ENCODE peak calls at places on chromosome 14, in ten cellular contexts. One of them, this sample, is unnamed.
A peak's percentile ranks its signal among the peaks of the same experiment; 100 is the strongest.

GRCh38 chr14:104594310-104595046 is 10.1 kb downstream of the TMEM179 start:
- DNase-seq in HT1080: no peak
- DNase-seq in B cell: no peak
- DNase-seq in epithelial cell of esophagus: no peak
- DNase-seq in stimulated activated CD8-positive, alpha-beta memory T cell treated with anti-CD3 and anti-CD28 coated beads, Interleukin-12 subunit alpha, Interleukin-12 subunit beta, amount 100 ng/mL, for 4 hours: no peak
- DNase-seq in AG04450: no peak
- DNase-seq in NCI-H748 treated with DMSO at 0.1 percent for 48 hours: no peak
- DNase-seq in EL: no peak
- DNase-seq in HS-5: no peak
- DNase-seq in activated CD4-positive, alpha-beta T cell treated with anti-CD3 and anti-CD28 coated beads for 48 hours: no peak
- DNase-seq in this sample: no peak

GRCh38 chr14:62117010-62117717 is 354.9 kb downstream of the SNAPC1 start:
- DNase-seq in HT1080: no peak
- DNase-seq in B cell: peak; percentile 77
- DNase-seq in epithelial cell of esophagus: peak; percentile 57
- DNase-seq in stimulated activated CD8-positive, alpha-beta memory T cell treated with anti-CD3 and anti-CD28 coated beads, Interleukin-12 subunit alpha, Interleukin-12 subunit beta, amount 100 ng/mL, for 4 hours: peak; percentile 32
- DNase-seq in AG04450: peak; percentile 58
- DNase-seq in NCI-H748 treated with DMSO at 0.1 percent for 48 hours: peak; percentile 90
- DNase-seq in EL: peak; percentile 80
- DNase-seq in HS-5: peak; percentile 13
- DNase-seq in activated CD4-positive, alpha-beta T cell treated with anti-CD3 and anti-CD28 coated beads for 48 hours: peak; percentile 80
- DNase-seq in this sample: peak; percentile 80

GRCh38 chr14:61774861-61775260 is 12.6 kb downstream of the SNAPC1 start:
- DNase-seq in HT1080: no peak
- DNase-seq in B cell: no peak
- DNase-seq in epithelial cell of esophagus: no peak
- DNase-seq in stimulated activated CD8-positive, alpha-beta memory T cell treated with anti-CD3 and anti-CD28 coated beads, Interleukin-12 subunit alpha, Interleukin-12 subunit beta, amount 100 ng/mL, for 4 hours: no peak
- DNase-seq in AG04450: no peak
- DNase-seq in NCI-H748 treated with DMSO at 0.1 percent for 48 hours: no peak
- DNase-seq in EL: no peak
- DNase-seq in HS-5: no peak
- DNase-seq in activated CD4-positive, alpha-beta T cell treated with anti-CD3 and anti-CD28 coated beads for 48 hours: no peak
- DNase-seq in this sample: no peak

GRCh38 chr14:24079521-24080141 is 8.3 kb downstream of the CPNE6 start:
- DNase-seq in HT1080: no peak
- DNase-seq in B cell: no peak
- DNase-seq in epithelial cell of esophagus: no peak
- DNase-seq in stimulated activated CD8-positive, alpha-beta memory T cell treated with anti-CD3 and anti-CD28 coated beads, Interleukin-12 subunit alpha, Interleukin-12 subunit beta, amount 100 ng/mL, for 4 hours: no peak
- DNase-seq in AG04450: no peak
- DNase-seq in NCI-H748 treated with DMSO at 0.1 percent for 48 hours: no peak
- DNase-seq in EL: no peak
- DNase-seq in HS-5: no peak
- DNase-seq in activated CD4-positive, alpha-beta T cell treated with anti-CD3 and anti-CD28 coated beads for 48 hours: no peak
- DNase-seq in this sample: no peak

GRCh38 chr14:44942436-44942835 is 19.3 kb downstream of the KLHL28 start:
- DNase-seq in HT1080: no peak
- DNase-seq in B cell: no peak
- DNase-seq in epithelial cell of esophagus: no peak
- DNase-seq in stimulated activated CD8-positive, alpha-beta memory T cell treated with anti-CD3 and anti-CD28 coated beads, Interleukin-12 subunit alpha, Interleukin-12 subunit beta, amount 100 ng/mL, for 4 hours: no peak
- DNase-seq in AG04450: no peak
- DNase-seq in NCI-H748 treated with DMSO at 0.1 percent for 48 hours: no peak
- DNase-seq in EL: no peak
- DNase-seq in HS-5: no peak
- DNase-seq in activated CD4-positive, alpha-beta T cell treated with anti-CD3 and anti-CD28 coated beads for 48 hours: no peak
- DNase-seq in this sample: no peak

GRCh38 chr14:90518941-90519256 is 122.1 kb downstream of the CALM1 start:
- DNase-seq in HT1080: peak; percentile 26
- DNase-seq in B cell: no peak
- DNase-seq in epithelial cell of esophagus: peak; percentile 32
- DNase-seq in stimulated activated CD8-positive, alpha-beta memory T cell treated with anti-CD3 and anti-CD28 coated beads, Interleukin-12 subunit alpha, Interleukin-12 subunit beta, amount 100 ng/mL, for 4 hours: peak; percentile 4
- DNase-seq in AG04450: no peak
- DNase-seq in NCI-H748 treated with DMSO at 0.1 percent for 48 hours: no peak
- DNase-seq in EL: peak; percentile 36
- DNase-seq in HS-5: no peak
- DNase-seq in activated CD4-positive, alpha-beta T cell treated with anti-CD3 and anti-CD28 coated beads for 48 hours: peak; percentile 69
- DNase-seq in this sample: peak; percentile 73

GRCh38 chr14:70708717-70709570 is 67.2 kb downstream of the TTC9 start:
- DNase-seq in HT1080: no peak
- DNase-seq in B cell: no peak
- DNase-seq in epithelial cell of esophagus: no peak
- DNase-seq in stimulated activated CD8-positive, alpha-beta memory T cell treated with anti-CD3 and anti-CD28 coated beads, Interleukin-12 subunit alpha, Interleukin-12 subunit beta, amount 100 ng/mL, for 4 hours: no peak
- DNase-seq in AG04450: no peak
- DNase-seq in NCI-H748 treated with DMSO at 0.1 percent for 48 hours: peak; percentile 67
- DNase-seq in EL: no peak
- DNase-seq in HS-5: no peak
- DNase-seq in activated CD4-positive, alpha-beta T cell treated with anti-CD3 and anti-CD28 coated beads for 48 hours: no peak
- DNase-seq in this sample: no peak

GRCh38 chr14:33938131-33938949 is 12.5 kb downstream of the EGLN3 start:
- DNase-seq in HT1080: no peak
- DNase-seq in B cell: no peak
- DNase-seq in epithelial cell of esophagus: peak; percentile 72
- DNase-seq in stimulated activated CD8-positive, alpha-beta memory T cell treated with anti-CD3 and anti-CD28 coated beads, Interleukin-12 subunit alpha, Interleukin-12 subunit beta, amount 100 ng/mL, for 4 hours: no peak
- DNase-seq in AG04450: no peak
- DNase-seq in NCI-H748 treated with DMSO at 0.1 percent for 48 hours: peak; percentile 94
- DNase-seq in EL: peak; percentile 6
- DNase-seq in HS-5: no peak
- DNase-seq in activated CD4-positive, alpha-beta T cell treated with anti-CD3 and anti-CD28 coated beads for 48 hours: no peak
- DNase-seq in this sample: no peak

GRCh38 chr14:55451398-55451797 is 11.0 kb upstream of the TBPL2 start:
- DNase-seq in HT1080: peak; percentile 83
- DNase-seq in B cell: no peak
- DNase-seq in epithelial cell of esophagus: no peak
- DNase-seq in stimulated activated CD8-positive, alpha-beta memory T cell treated with anti-CD3 and anti-CD28 coated beads, Interleukin-12 subunit alpha, Interleukin-12 subunit beta, amount 100 ng/mL, for 4 hours: no peak
- DNase-seq in AG04450: no peak
- DNase-seq in NCI-H748 treated with DMSO at 0.1 percent for 48 hours: no peak
- DNase-seq in EL: no peak
- DNase-seq in HS-5: no peak
- DNase-seq in activated CD4-positive, alpha-beta T cell treated with anti-CD3 and anti-CD28 coated beads for 48 hours: no peak
- DNase-seq in this sample: no peak

GRCh38 chr14:93959239-93960107 is 16.9 kb downstream of the ASB2 start:
- DNase-seq in HT1080: peak; percentile 99
- DNase-seq in B cell: peak; percentile 87
- DNase-seq in epithelial cell of esophagus: peak; percentile 97
- DNase-seq in stimulated activated CD8-positive, alpha-beta memory T cell treated with anti-CD3 and anti-CD28 coated beads, Interleukin-12 subunit alpha, Interleukin-12 subunit beta, amount 100 ng/mL, for 4 hours: peak; percentile 84
- DNase-seq in AG04450: peak; percentile 73
- DNase-seq in NCI-H748 treated with DMSO at 0.1 percent for 48 hours: no peak
- DNase-seq in EL: peak; percentile 99
- DNase-seq in HS-5: peak; percentile 85
- DNase-seq in activated CD4-positive, alpha-beta T cell treated with anti-CD3 and anti-CD28 coated beads for 48 hours: peak; percentile 97
- DNase-seq in this sample: peak; percentile 96

GRCh38 chr14:62667515-62667914 is 377.7 kb downstream of the KCNH5 start:
- DNase-seq in HT1080: no peak
- DNase-seq in B cell: no peak
- DNase-seq in epithelial cell of esophagus: peak; percentile 9
- DNase-seq in stimulated activated CD8-positive, alpha-beta memory T cell treated with anti-CD3 and anti-CD28 coated beads, Interleukin-12 subunit alpha, Interleukin-12 subunit beta, amount 100 ng/mL, for 4 hours: no peak
- DNase-seq in AG04450: no peak
- DNase-seq in NCI-H748 treated with DMSO at 0.1 percent for 48 hours: no peak
- DNase-seq in EL: no peak
- DNase-seq in HS-5: no peak
- DNase-seq in activated CD4-positive, alpha-beta T cell treated with anti-CD3 and anti-CD28 coated beads for 48 hours: no peak
- DNase-seq in this sample: no peak

GRCh38 chr14:104749111-104749649 is 3.8 kb upstream of the SIVA1 start:
- DNase-seq in HT1080: no peak
- DNase-seq in B cell: no peak
- DNase-seq in epithelial cell of esophagus: peak; percentile 81
- DNase-seq in stimulated activated CD8-positive, alpha-beta memory T cell treated with anti-CD3 and anti-CD28 coated beads, Interleukin-12 subunit alpha, Interleukin-12 subunit beta, amount 100 ng/mL, for 4 hours: no peak
- DNase-seq in AG04450: no peak
- DNase-seq in NCI-H748 treated with DMSO at 0.1 percent for 48 hours: no peak
- DNase-seq in EL: peak; percentile 73
- DNase-seq in HS-5: no peak
- DNase-seq in activated CD4-positive, alpha-beta T cell treated with anti-CD3 and anti-CD28 coated beads for 48 hours: no peak
- DNase-seq in this sample: no peak

GRCh38 chr14:104353221-104353920 is 215.0 kb downstream of the KIF26A start:
- DNase-seq in HT1080: no peak
- DNase-seq in B cell: no peak
- DNase-seq in epithelial cell of esophagus: no peak
- DNase-seq in stimulated activated CD8-positive, alpha-beta memory T cell treated with anti-CD3 and anti-CD28 coated beads, Interleukin-12 subunit alpha, Interleukin-12 subunit beta, amount 100 ng/mL, for 4 hours: no peak
- DNase-seq in AG04450: no peak
- DNase-seq in NCI-H748 treated with DMSO at 0.1 percent for 48 hours: no peak
- DNase-seq in EL: no peak
- DNase-seq in HS-5: no peak
- DNase-seq in activated CD4-positive, alpha-beta T cell treated with anti-CD3 and anti-CD28 coated beads for 48 hours: no peak
- DNase-seq in this sample: peak; percentile 45

GRCh38 chr14:96852823-96853422 is 55.7 kb downstream of the VRK1 start:
- DNase-seq in HT1080: peak; percentile 37
- DNase-seq in B cell: no peak
- DNase-seq in epithelial cell of esophagus: peak; percentile 61
- DNase-seq in stimulated activated CD8-positive, alpha-beta memory T cell treated with anti-CD3 and anti-CD28 coated beads, Interleukin-12 subunit alpha, Interleukin-12 subunit beta, amount 100 ng/mL, for 4 hours: no peak
- DNase-seq in AG04450: peak; percentile 34
- DNase-seq in NCI-H748 treated with DMSO at 0.1 percent for 48 hours: peak; percentile 46
- DNase-seq in EL: peak; percentile 45
- DNase-seq in HS-5: peak; percentile 5
- DNase-seq in activated CD4-positive, alpha-beta T cell treated with anti-CD3 and anti-CD28 coated beads for 48 hours: peak; percentile 9
- DNase-seq in this sample: no peak

GRCh38 chr14:100321473-100322137 is 1.5 kb upstream of the SLC25A47 start:
- DNase-seq in HT1080: no peak
- DNase-seq in B cell: no peak
- DNase-seq in epithelial cell of esophagus: no peak
- DNase-seq in stimulated activated CD8-positive, alpha-beta memory T cell treated with anti-CD3 and anti-CD28 coated beads, Interleukin-12 subunit alpha, Interleukin-12 subunit beta, amount 100 ng/mL, for 4 hours: no peak
- DNase-seq in AG04450: no peak
- DNase-seq in NCI-H748 treated with DMSO at 0.1 percent for 48 hours: no peak
- DNase-seq in EL: no peak
- DNase-seq in HS-5: no peak
- DNase-seq in activated CD4-positive, alpha-beta T cell treated with anti-CD3 and anti-CD28 coated beads for 48 hours: no peak
- DNase-seq in this sample: no peak

GRCh38 chr14:61147898-61148549 is 133.1 kb downstream of the TMEM30B start:
- DNase-seq in HT1080: peak; percentile 99
- DNase-seq in B cell: no peak
- DNase-seq in epithelial cell of esophagus: peak; percentile 75
- DNase-seq in stimulated activated CD8-positive, alpha-beta memory T cell treated with anti-CD3 and anti-CD28 coated beads, Interleukin-12 subunit alpha, Interleukin-12 subunit beta, amount 100 ng/mL, for 4 hours: no peak
- DNase-seq in AG04450: peak; percentile 98
- DNase-seq in NCI-H748 treated with DMSO at 0.1 percent for 48 hours: no peak
- DNase-seq in EL: peak; percentile 95
- DNase-seq in HS-5: no peak
- DNase-seq in activated CD4-positive, alpha-beta T cell treated with anti-CD3 and anti-CD28 coated beads for 48 hours: no peak
- DNase-seq in this sample: no peak

GRCh38 chr14:75147423-75148071 is 20.7 kb upstream of the NEK9 start:
- DNase-seq in HT1080: no peak
- DNase-seq in B cell: no peak
- DNase-seq in epithelial cell of esophagus: peak; percentile 64
- DNase-seq in stimulated activated CD8-positive, alpha-beta memory T cell treated with anti-CD3 and anti-CD28 coated beads, Interleukin-12 subunit alpha, Interleukin-12 subunit beta, amount 100 ng/mL, for 4 hours: no peak
- DNase-seq in AG04450: no peak
- DNase-seq in NCI-H748 treated with DMSO at 0.1 percent for 48 hours: no peak
- DNase-seq in EL: peak; percentile 16
- DNase-seq in HS-5: no peak
- DNase-seq in activated CD4-positive, alpha-beta T cell treated with anti-CD3 and anti-CD28 coated beads for 48 hours: peak; percentile 35
- DNase-seq in this sample: peak; percentile 73

GRCh38 chr14:95037273-95037672 is 120.1 kb downstream of the DICER1 start:
- DNase-seq in HT1080: no peak
- DNase-seq in B cell: no peak
- DNase-seq in epithelial cell of esophagus: no peak
- DNase-seq in stimulated activated CD8-positive, alpha-beta memory T cell treated with anti-CD3 and anti-CD28 coated beads, Interleukin-12 subunit alpha, Interleukin-12 subunit beta, amount 100 ng/mL, for 4 hours: no peak
- DNase-seq in AG04450: no peak
- DNase-seq in NCI-H748 treated with DMSO at 0.1 percent for 48 hours: no peak
- DNase-seq in EL: no peak
- DNase-seq in HS-5: no peak
- DNase-seq in activated CD4-positive, alpha-beta T cell treated with anti-CD3 and anti-CD28 coated beads for 48 hours: no peak
- DNase-seq in this sample: peak; percentile 12

GRCh38 chr14:102187044-102187443 is 47.3 kb downstream of the WDR20 start:
- DNase-seq in HT1080: peak; percentile 66
- DNase-seq in B cell: no peak
- DNase-seq in epithelial cell of esophagus: peak; percentile 85
- DNase-seq in stimulated activated CD8-positive, alpha-beta memory T cell treated with anti-CD3 and anti-CD28 coated beads, Interleukin-12 subunit alpha, Interleukin-12 subunit beta, amount 100 ng/mL, for 4 hours: no peak
- DNase-seq in AG04450: peak; percentile 29
- DNase-seq in NCI-H748 treated with DMSO at 0.1 percent for 48 hours: no peak
- DNase-seq in EL: peak; percentile 81
- DNase-seq in HS-5: peak; percentile 57
- DNase-seq in activated CD4-positive, alpha-beta T cell treated with anti-CD3 and anti-CD28 coated beads for 48 hours: no peak
- DNase-seq in this sample: no peak

GRCh38 chr14:37320106-37320505 is 122.4 kb downstream of the MIPOL1 start:
- DNase-seq in HT1080: no peak
- DNase-seq in B cell: no peak
- DNase-seq in epithelial cell of esophagus: peak; percentile 42
- DNase-seq in stimulated activated CD8-positive, alpha-beta memory T cell treated with anti-CD3 and anti-CD28 coated beads, Interleukin-12 subunit alpha, Interleukin-12 subunit beta, amount 100 ng/mL, for 4 hours: no peak
- DNase-seq in AG04450: no peak
- DNase-seq in NCI-H748 treated with DMSO at 0.1 percent for 48 hours: no peak
- DNase-seq in EL: no peak
- DNase-seq in HS-5: no peak
- DNase-seq in activated CD4-positive, alpha-beta T cell treated with anti-CD3 and anti-CD28 coated beads for 48 hours: no peak
- DNase-seq in this sample: no peak

GRCh38 chr14:38941485-38941884 is 161.6 kb downstream of the SEC23A start:
- DNase-seq in HT1080: no peak
- DNase-seq in B cell: no peak
- DNase-seq in epithelial cell of esophagus: no peak
- DNase-seq in stimulated activated CD8-positive, alpha-beta memory T cell treated with anti-CD3 and anti-CD28 coated beads, Interleukin-12 subunit alpha, Interleukin-12 subunit beta, amount 100 ng/mL, for 4 hours: no peak
- DNase-seq in AG04450: no peak
- DNase-seq in NCI-H748 treated with DMSO at 0.1 percent for 48 hours: no peak
- DNase-seq in EL: no peak
- DNase-seq in HS-5: no peak
- DNase-seq in activated CD4-positive, alpha-beta T cell treated with anti-CD3 and anti-CD28 coated beads for 48 hours: no peak
- DNase-seq in this sample: no peak

GRCh38 chr14:94374749-94375148 is 13.7 kb downstream of the SERPINA1 start:
- DNase-seq in HT1080: no peak
- DNase-seq in B cell: no peak
- DNase-seq in epithelial cell of esophagus: no peak
- DNase-seq in stimulated activated CD8-positive, alpha-beta memory T cell treated with anti-CD3 and anti-CD28 coated beads, Interleukin-12 subunit alpha, Interleukin-12 subunit beta, amount 100 ng/mL, for 4 hours: no peak
- DNase-seq in AG04450: no peak
- DNase-seq in NCI-H748 treated with DMSO at 0.1 percent for 48 hours: no peak
- DNase-seq in EL: no peak
- DNase-seq in HS-5: no peak
- DNase-seq in activated CD4-positive, alpha-beta T cell treated with anti-CD3 and anti-CD28 coated beads for 48 hours: no peak
- DNase-seq in this sample: no peak

GRCh38 chr14:82047777-82048470 is 514.3 kb upstream of the SEL1L start:
- DNase-seq in HT1080: no peak
- DNase-seq in B cell: no peak
- DNase-seq in epithelial cell of esophagus: no peak
- DNase-seq in stimulated activated CD8-positive, alpha-beta memory T cell treated with anti-CD3 and anti-CD28 coated beads, Interleukin-12 subunit alpha, Interleukin-12 subunit beta, amount 100 ng/mL, for 4 hours: no peak
- DNase-seq in AG04450: no peak
- DNase-seq in NCI-H748 treated with DMSO at 0.1 percent for 48 hours: no peak
- DNase-seq in EL: no peak
- DNase-seq in HS-5: no peak
- DNase-seq in activated CD4-positive, alpha-beta T cell treated with anti-CD3 and anti-CD28 coated beads for 48 hours: no peak
- DNase-seq in this sample: no peak

GRCh38 chr14:101815994-101816393 is 54.5 kb downstream of the PPP2R5C start:
- DNase-seq in HT1080: no peak
- DNase-seq in B cell: no peak
- DNase-seq in epithelial cell of esophagus: no peak
- DNase-seq in stimulated activated CD8-positive, alpha-beta memory T cell treated with anti-CD3 and anti-CD28 coated beads, Interleukin-12 subunit alpha, Interleukin-12 subunit beta, amount 100 ng/mL, for 4 hours: no peak
- DNase-seq in AG04450: no peak
- DNase-seq in NCI-H748 treated with DMSO at 0.1 percent for 48 hours: no peak
- DNase-seq in EL: no peak
- DNase-seq in HS-5: no peak
- DNase-seq in activated CD4-positive, alpha-beta T cell treated with anti-CD3 and anti-CD28 coated beads for 48 hours: no peak
- DNase-seq in this sample: no peak

GRCh38 chr14:70771781-70772212 is 37.5 kb downstream of the MAP3K9 start:
- DNase-seq in HT1080: peak; percentile 87
- DNase-seq in B cell: no peak
- DNase-seq in epithelial cell of esophagus: peak; percentile 61
- DNase-seq in stimulated activated CD8-positive, alpha-beta memory T cell treated with anti-CD3 and anti-CD28 coated beads, Interleukin-12 subunit alpha, Interleukin-12 subunit beta, amount 100 ng/mL, for 4 hours: no peak
- DNase-seq in AG04450: no peak
- DNase-seq in NCI-H748 treated with DMSO at 0.1 percent for 48 hours: no peak
- DNase-seq in EL: no peak
- DNase-seq in HS-5: no peak
- DNase-seq in activated CD4-positive, alpha-beta T cell treated with anti-CD3 and anti-CD28 coated beads for 48 hours: no peak
- DNase-seq in this sample: no peak

GRCh38 chr14:73244541-73244940 is 7.2 kb downstream of the PAPLN start:
- DNase-seq in HT1080: no peak
- DNase-seq in B cell: peak; percentile 13
- DNase-seq in epithelial cell of esophagus: no peak
- DNase-seq in stimulated activated CD8-positive, alpha-beta memory T cell treated with anti-CD3 and anti-CD28 coated beads, Interleukin-12 subunit alpha, Interleukin-12 subunit beta, amount 100 ng/mL, for 4 hours: no peak
- DNase-seq in AG04450: no peak
- DNase-seq in NCI-H748 treated with DMSO at 0.1 percent for 48 hours: no peak
- DNase-seq in EL: no peak
- DNase-seq in HS-5: no peak
- DNase-seq in activated CD4-positive, alpha-beta T cell treated with anti-CD3 and anti-CD28 coated beads for 48 hours: no peak
- DNase-seq in this sample: no peak

GRCh38 chr14:60945984-60946383 is 34.9 kb downstream of the TRMT5 start:
- DNase-seq in HT1080: peak; percentile 30
- DNase-seq in B cell: no peak
- DNase-seq in epithelial cell of esophagus: no peak
- DNase-seq in stimulated activated CD8-positive, alpha-beta memory T cell treated with anti-CD3 and anti-CD28 coated beads, Interleukin-12 subunit alpha, Interleukin-12 subunit beta, amount 100 ng/mL, for 4 hours: no peak
- DNase-seq in AG04450: no peak
- DNase-seq in NCI-H748 treated with DMSO at 0.1 percent for 48 hours: no peak
- DNase-seq in EL: no peak
- DNase-seq in HS-5: no peak
- DNase-seq in activated CD4-positive, alpha-beta T cell treated with anti-CD3 and anti-CD28 coated beads for 48 hours: no peak
- DNase-seq in this sample: no peak

GRCh38 chr14:76950043-76951020 is 78.2 kb downstream of the IRF2BPL start:
- DNase-seq in HT1080: peak; percentile 25
- DNase-seq in B cell: no peak
- DNase-seq in epithelial cell of esophagus: no peak
- DNase-seq in stimulated activated CD8-positive, alpha-beta memory T cell treated with anti-CD3 and anti-CD28 coated beads, Interleukin-12 subunit alpha, Interleukin-12 subunit beta, amount 100 ng/mL, for 4 hours: no peak
- DNase-seq in AG04450: no peak
- DNase-seq in NCI-H748 treated with DMSO at 0.1 percent for 48 hours: no peak
- DNase-seq in EL: peak; percentile 67
- DNase-seq in HS-5: no peak
- DNase-seq in activated CD4-positive, alpha-beta T cell treated with anti-CD3 and anti-CD28 coated beads for 48 hours: no peak
- DNase-seq in this sample: no peak